ENCODE peak calls at places on chromosomes 12 and 14, in six cellular contexts. H is skeletal muscle cell, V is tibial artery, Z is T-helper 22 cell, M is GM04504, N is lower leg skin. C is an unnamed sample.
A peak's percentile ranks its signal among the peaks of the same experiment; 100 is the strongest.

GRCh38 chr12:132841151-132841550 is 12.5 kb upstream of the GOLGA3 start:
- DNase-seq in V (no peak), H (no peak), Z (no peak), N (no peak), M (no peak), C (no peak)

GRCh38 chr14:99187858-99188257 is 84.1 kb downstream of the BCL11B start:
- DNase-seq in V (no peak), Z (no peak), M (no peak), H (no peak), N (no peak), C (no peak)

GRCh38 chr14:90681889-90682429 is 134.3 kb downstream of the TTC7B start:
- DNase-seq in M (no peak), N (no peak), V (no peak), H (no peak), Z (no peak), C (no peak)

GRCh38 chr12:69106482-69107118 is 132.8 kb upstream of the CPSF6 start:
- DNase-seq in H (no peak), V (no peak), Z (no peak), M (no peak), N (no peak), C (no peak)

GRCh38 chr14:77122555-77123125 is 19.0 kb downstream of the ZDHHC22 start:
- DNase-seq in N (no peak), M (no peak), V (no peak), H (no peak), Z (no peak), C (no peak)

GRCh38 chr14:68089146-68089715 is 269.7 kb downstream of the RAD51B start:
- DNase-seq in M (no peak), N (no peak), V (no peak), Z (no peak), H (peak; percentile 62), C (no peak)

GRCh38 chr12:46135750-46136149 is 133.1 kb downstream of the SLC38A1 start:
- DNase-seq in V (no peak), M (no peak), H (no peak), Z (no peak), N (no peak), C (no peak)

GRCh38 chr14:72611506-72611905 is 282.4 kb downstream of the DPF3 start:
- DNase-seq in M (no peak), H (no peak), Z (no peak), V (no peak), N (no peak), C (no peak)